ENCODE peak calls at places on chromosomes 6 and 20, in seven cellular contexts. N is psoas muscle; X is Panc1; A is aorta; G is CD8-positive, alpha-beta memory T cell; M is prostate gland; H is transverse colon. I is an unnamed sample.

GRCh38 chr6:147000545-147001488 is 203.4 kb upstream of the STXBP5 start:
- DNase-seq in N (no peak), X (no peak), A (no peak), G (no peak), M (no peak), H (no peak), I (no peak)

GRCh38 chr6:70547313-70547712 is 19.4 kb upstream of the SDHAF4 start:
- DNase-seq in N (no peak), X (no peak), A (no peak), G (no peak), M (no peak), H (no peak), I (no peak)

GRCh38 chr6:102701019-102701418 is 1307.5 kb downstream of the GRIK2 start:
- DNase-seq in N (no peak), X (no peak), A (no peak), G (no peak), M (no peak), H (no peak), I (peak)

GRCh38 chr6:71349976-71350615 is 61.5 kb downstream of the OGFRL1 start:
- DNase-seq in N (peak), X (no peak), A (peak), G (no peak), M (no peak), H (no peak), I (no peak)

GRCh38 chr6:12196326-12196936 is 93.7 kb upstream of the EDN1 start:
- DNase-seq in N (no peak), X (no peak), A (no peak), G (no peak), M (no peak), H (no peak), I (no peak)

GRCh38 chr20:37987602-37988290 is 45.5 kb downstream of the TTI1 start:
- DNase-seq in N (no peak), X (no peak), A (no peak), G (no peak), M (no peak), H (no peak), I (no peak)

GRCh38 chr6:34934516-34934915 is 45.5 kb downstream of the ANKS1A start:
- DNase-seq in N (peak), X (no peak), A (peak), G (no peak), M (peak), H (peak), I (peak)

GRCh38 chr6:35663001-35663400 is 25.7 kb downstream of the FKBP5 start:
- DNase-seq in N (no peak), X (no peak), A (no peak), G (no peak), M (peak), H (no peak), I (no peak)

GRCh38 chr6:51398064-51398740 is 579.5 kb downstream of the TFAP2B start:
- DNase-seq in N (no peak), X (peak), A (no peak), G (no peak), M (no peak), H (no peak), I (no peak)

GRCh38 chr6:84785676-84786075 is 21.3 kb upstream of the TBX18 start:
- DNase-seq in N (no peak), X (no peak), A (no peak), G (no peak), M (no peak), H (no peak), I (no peak)

GRCh38 chr6:107264357-107264831 is 149.1 kb upstream of the BEND3 start:
- DNase-seq in N (no peak), X (no peak), A (no peak), G (no peak), M (no peak), H (no peak), I (no peak)

GRCh38 chr20:63652192-63652980 is 838 bp downstream of the STMN3 start:
- DNase-seq in N (peak), X (no peak), A (no peak), G (no peak), M (no peak), H (no peak), I (peak)

GRCh38 chr6:155483858-155484257 is 28.2 kb upstream of the NOX3 start:
- DNase-seq in N (no peak), X (no peak), A (no peak), G (no peak), M (no peak), H (no peak), I (no peak)

GRCh38 chr20:13430346-13431002 is 208.3 kb downstream of the TASP1 start:
- DNase-seq in N (no peak), X (no peak), A (no peak), G (no peak), M (no peak), H (no peak), I (no peak)

GRCh38 chr6:39956951-39957350 is 22.7 kb upstream of the MOCS1 start:
- DNase-seq in N (no peak), X (no peak), A (no peak), G (no peak), M (no peak), H (no peak), I (no peak)

GRCh38 chr6:164085552-164086325 is 671.2 kb downstream of the QKI start:
- DNase-seq in N (peak), X (no peak), A (peak), G (no peak), M (no peak), H (no peak), I (peak)

GRCh38 chr20:3795511-3796468 is at the start of gene CDC25B:
- DNase-seq in N (peak), X (peak), A (peak), G (peak), M (peak), H (peak), I (peak)

GRCh38 chr20:35681953-35682352 is 17.2 kb downstream of the NFS1 start:
- DNase-seq in N (no peak), X (no peak), A (no peak), G (no peak), M (no peak), H (no peak), I (no peak)

GRCh38 chr6:112626468-112627082 is 279.4 kb downstream of the RFPL4B start:
- DNase-seq in N (no peak), X (no peak), A (no peak), G (no peak), M (no peak), H (no peak), I (no peak)

GRCh38 chr20:57898332-57898731 is 188.5 kb upstream of the PMEPA1 start:
- DNase-seq in N (no peak), X (no peak), A (no peak), G (no peak), M (no peak), H (no peak), I (no peak)

GRCh38 chr20:53021934-53022333 is 49.8 kb downstream of the TSHZ2 start:
- DNase-seq in N (no peak), X (no peak), A (no peak), G (no peak), M (no peak), H (no peak), I (no peak)

GRCh38 chr20:829531-829930 is 4.0 kb upstream of the FAM110A start:
- DNase-seq in N (no peak), X (no peak), A (peak), G (no peak), M (no peak), H (peak), I (no peak)

GRCh38 chr20:10635476-10636208 is 38.2 kb downstream of the JAG1 start:
- DNase-seq in N (no peak), X (no peak), A (no peak), G (no peak), M (no peak), H (no peak), I (no peak)

GRCh38 chr6:114304304-114304887 is 38.4 kb downstream of the HS3ST5 start:
- DNase-seq in N (no peak), X (peak), A (no peak), G (no peak), M (no peak), H (no peak), I (no peak)

GRCh38 chr20:36855241-36855657 is 20.7 kb upstream of the TLDC2 start:
- DNase-seq in N (no peak), X (no peak), A (peak), G (no peak), M (no peak), H (no peak), I (no peak)

GRCh38 chr20:36854343-36855240 is 21.3 kb upstream of the TLDC2 start:
- DNase-seq in N (no peak), X (no peak), A (no peak), G (no peak), M (no peak), H (peak), I (no peak)

GRCh38 chr20:36859282-36859555 is 16.7 kb upstream of the TLDC2 start:
- DNase-seq in N (no peak), X (no peak), A (no peak), G (no peak), M (no peak), H (no peak), I (no peak)

GRCh38 chr20:36856691-36857635 is 19.0 kb upstream of the TLDC2 start:
- DNase-seq in N (no peak), X (no peak), A (peak), G (no peak), M (peak), H (no peak), I (peak)

GRCh38 chr20:36856196-36856595 is 19.7 kb upstream of the TLDC2 start:
- DNase-seq in N (no peak), X (no peak), A (peak), G (no peak), M (no peak), H (no peak), I (no peak)
- H3K27ac ChIP-seq in N (peak), X (peak), A (peak), G (no peak), M (peak), H (peak), I (peak)

GRCh38 chr6:38438097-38438496 is 201.6 kb downstream of the BTBD9 start:
- DNase-seq in N (no peak), X (no peak), A (no peak), G (no peak), M (no peak), H (no peak), I (no peak)

GRCh38 chr6:38434051-38434450 is 205.7 kb downstream of the BTBD9 start:
- DNase-seq in N (no peak), X (no peak), A (no peak), G (no peak), M (no peak), H (no peak), I (no peak)

GRCh38 chr6:38432479-38432878 is 207.2 kb downstream of the BTBD9 start:
- DNase-seq in N (no peak), X (no peak), A (no peak), G (no peak), M (no peak), H (no peak), I (no peak)

GRCh38 chr6:38435330-38435729 is 204.4 kb downstream of the BTBD9 start:
- DNase-seq in N (no peak), X (no peak), A (no peak), G (no peak), M (no peak), H (no peak), I (no peak)

DNA sequence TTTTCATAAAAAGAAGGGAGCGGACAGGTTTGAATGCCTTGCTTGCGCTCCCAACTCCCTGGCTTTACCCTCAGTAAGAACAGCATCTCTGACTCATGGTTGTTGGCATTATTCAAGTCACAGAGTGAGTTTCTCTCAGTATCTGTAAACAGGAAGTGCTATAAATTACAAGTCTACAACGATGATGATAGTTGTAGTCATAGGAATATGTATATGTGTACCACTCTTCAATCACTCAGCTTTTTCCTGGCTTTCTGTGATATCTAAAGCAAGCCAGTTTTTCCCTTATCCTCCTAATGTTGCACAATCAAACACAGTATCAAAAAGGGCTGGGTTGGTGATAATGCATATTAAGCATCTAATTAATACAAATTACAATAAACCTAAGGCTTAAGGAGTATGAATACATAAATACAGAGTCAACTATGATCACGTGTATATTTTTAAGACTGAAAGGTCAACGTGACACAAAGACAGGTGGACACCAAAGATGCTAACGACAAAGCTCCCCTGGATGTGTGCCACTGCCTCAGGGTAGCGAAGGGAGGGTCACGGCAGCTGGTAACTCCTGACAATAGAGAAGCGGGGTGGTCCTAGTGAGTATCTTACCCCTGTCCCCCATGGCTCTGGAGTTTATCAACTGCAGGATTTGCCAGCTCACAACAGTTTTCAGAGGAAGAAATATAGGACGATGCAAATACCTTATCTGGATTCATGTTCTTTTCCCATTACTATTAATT is 202.8 kb downstream of the BTBD9 start:
- DNase-seq in N (no peak), X (peak), A (no peak), G (no peak), M (no peak), H (no peak), I (no peak)
- H3K27ac ChIP-seq in N (no peak), X (no peak), A (no peak), G (no peak), M (no peak), H (no peak), I (no peak)

GRCh38 chr6:87697581-87698552 is 4.2 kb downstream of the AKIRIN2 start:
- DNase-seq in N (no peak), X (no peak), A (no peak), G (no peak), M (no peak), H (no peak), I (no peak)

GRCh38 chr6:87699576-87699975 is 2.5 kb downstream of the AKIRIN2 start:
- DNase-seq in N (no peak), X (no peak), A (no peak), G (no peak), M (no peak), H (no peak), I (no peak)

GRCh38 chr6:87700351-87700728 is 1.7 kb downstream of the AKIRIN2 start:
- DNase-seq in N (no peak), X (no peak), A (no peak), G (no peak), M (no peak), H (no peak), I (no peak)

GRCh38 chr6:87700729-87701675 is 1.0 kb downstream of the AKIRIN2 start:
- DNase-seq in N (peak), X (no peak), A (peak), G (peak), M (peak), H (peak), I (peak)

DNA sequence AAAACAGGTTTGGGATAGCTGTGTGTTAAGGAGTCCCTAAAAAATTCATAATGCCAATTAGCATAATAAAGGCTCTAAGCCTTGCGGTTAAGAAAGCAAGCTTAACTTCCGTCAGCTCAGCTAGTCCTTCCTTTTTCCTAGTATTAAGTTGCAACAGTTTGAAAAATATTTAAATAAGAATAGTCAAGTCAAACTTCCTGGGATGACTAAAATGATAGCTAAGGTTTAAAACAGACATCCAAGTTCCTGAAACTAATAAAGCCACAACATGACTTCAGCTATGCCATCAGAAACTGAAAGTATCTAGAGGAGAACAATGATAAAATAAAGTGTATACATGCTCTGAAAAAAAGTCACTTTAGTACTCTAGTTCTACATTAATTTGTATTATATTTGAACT is 3.4 kb downstream of the AKIRIN2 start:
- DNase-seq in N (no peak), X (no peak), A (no peak), G (no peak), M (no peak), H (no peak), I (no peak)
- H3K27ac ChIP-seq in N (peak), X (peak), A (no peak), G (no peak), M (peak), H (peak), I (peak)

GRCh38 chr6:157096105-157096504 is 227.2 kb downstream of the TMEM242 start:
- DNase-seq in N (no peak), X (no peak), A (no peak), G (no peak), M (no peak), H (no peak), I (no peak)

GRCh38 chr6:157096522-157096921 is 226.8 kb downstream of the TMEM242 start:
- DNase-seq in N (no peak), X (no peak), A (no peak), G (no peak), M (no peak), H (no peak), I (peak)

GRCh38 chr6:157095569-157095968 is 227.8 kb downstream of the TMEM242 start:
- DNase-seq in N (no peak), X (no peak), A (no peak), G (no peak), M (no peak), H (no peak), I (no peak)

GRCh38 chr6:157094038-157094437 is 229.3 kb downstream of the TMEM242 start:
- DNase-seq in N (no peak), X (no peak), A (no peak), G (no peak), M (no peak), H (no peak), I (no peak)

DNA sequence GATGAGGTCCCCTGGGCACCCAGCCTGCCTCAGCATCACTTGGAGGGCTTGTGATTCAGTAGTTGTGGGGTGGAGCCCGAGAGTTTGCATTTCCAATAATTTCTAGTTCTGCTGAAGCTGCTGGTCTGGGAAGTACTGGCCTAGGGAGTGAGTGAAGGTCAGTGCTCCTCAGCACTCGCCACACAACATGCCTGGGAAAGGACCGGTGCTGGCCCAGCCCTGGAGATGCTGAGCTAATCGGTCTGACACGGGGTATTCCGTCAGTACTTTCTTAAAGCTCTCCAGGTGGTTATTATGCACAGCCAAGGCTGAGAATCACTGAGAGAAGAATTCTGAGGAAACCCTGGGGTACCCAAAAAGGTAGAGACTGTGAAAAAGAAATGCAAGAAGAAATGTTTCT is 228.2 kb downstream of the TMEM242 start:
- DNase-seq in N (no peak), X (no peak), A (no peak), G (no peak), M (no peak), H (no peak), I (no peak)
- H3K27ac ChIP-seq in N (no peak), X (no peak), A (no peak), G (no peak), M (no peak), H (no peak), I (no peak)

GRCh38 chr6:82145926-82146452 is 101.6 kb downstream of the IBTK start:
- DNase-seq in N (no peak), X (no peak), A (no peak), G (no peak), M (no peak), H (no peak), I (no peak)
- H3K27ac ChIP-seq in N (no peak), X (no peak), A (no peak), G (no peak), M (no peak), H (no peak), I (peak)

GRCh38 chr6:3424185-3424927 is 32.5 kb downstream of the SLC22A23 start:
- DNase-seq in N (no peak), X (no peak), A (no peak), G (no peak), M (no peak), H (no peak), I (no peak)

GRCh38 chr6:3426817-3427739 is 29.8 kb downstream of the SLC22A23 start:
- DNase-seq in N (no peak), X (no peak), A (no peak), G (no peak), M (no peak), H (no peak), I (no peak)

GRCh38 chr6:3427740-3428085 is 29.1 kb downstream of the SLC22A23 start:
- DNase-seq in N (peak), X (no peak), A (no peak), G (no peak), M (peak), H (peak), I (no peak)

GRCh38 chr6:3425574-3425973 is 31.3 kb downstream of the SLC22A23 start:
- DNase-seq in N (no peak), X (no peak), A (no peak), G (no peak), M (no peak), H (no peak), I (no peak)

GRCh38 chr6:3426091-3426780 is 30.6 kb downstream of the SLC22A23 start:
- DNase-seq in N (no peak), X (no peak), A (no peak), G (no peak), M (no peak), H (no peak), I (no peak)
- H3K27ac ChIP-seq in N (no peak), X (no peak), A (no peak), G (no peak), M (no peak), H (no peak), I (no peak)

DNA sequence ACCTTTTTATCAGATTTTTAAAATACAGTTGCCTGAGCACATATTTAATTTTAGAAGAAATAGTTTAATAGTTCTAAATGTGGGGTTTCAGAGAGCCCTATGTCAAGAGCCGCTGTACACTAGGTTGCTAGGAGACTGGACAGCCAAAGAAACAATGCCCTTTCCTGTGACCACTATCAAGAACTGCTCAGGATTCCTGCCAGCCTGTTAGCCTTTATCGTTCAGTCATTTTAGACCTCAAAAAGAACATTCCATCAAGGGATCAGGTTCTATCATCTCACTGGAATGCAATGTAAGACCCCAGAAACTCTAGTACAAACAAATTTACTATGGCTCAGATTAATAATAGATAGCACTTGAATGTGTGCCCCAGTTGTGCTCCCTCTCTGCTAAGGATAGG is 181.2 kb upstream of the CCN2 start:
- DNase-seq in N (no peak), X (no peak), A (no peak), G (no peak), M (no peak), H (no peak), I (peak)
- H3K27ac ChIP-seq in N (peak), X (no peak), A (peak), G (no peak), M (peak), H (peak), I (peak)

GRCh38 chr20:49411221-49411925 is 71.1 kb downstream of the KCNB1 start:
- DNase-seq in N (no peak), X (no peak), A (no peak), G (no peak), M (no peak), H (no peak), I (no peak)
- H3K27ac ChIP-seq in N (no peak), X (no peak), A (no peak), G (no peak), M (no peak), H (no peak), I (no peak)